ENCODE peak calls at places on chromosomes 1 and 21, in ten cellular contexts. One of them, this sample, is unnamed. For H3K9me3, the result is how much of the 10 kb centered on the place peaks cover.

GRCh38 chr1:90262791-90263190 is 267.9 kb downstream of the ZNF326 start:
- DNase-seq in adrenal gland: no peak
- DNase-seq in heart left ventricle: no peak
- DNase-seq in AG04450: no peak
- DNase-seq in transverse colon: no peak
- DNase-seq in upper lobe of left lung: no peak
- DNase-seq in WERI-Rb-1: no peak
- DNase-seq in sigmoid colon: no peak
- DNase-seq in body of pancreas: no peak
- DNase-seq in astrocyte: peak
- DNase-seq in this sample: no peak

GRCh38 chr1:154574715-154575114 is 7.1 kb downstream of the CHRNB2 start:
- DNase-seq in adrenal gland: no peak
- DNase-seq in heart left ventricle: no peak
- DNase-seq in AG04450: no peak
- DNase-seq in transverse colon: no peak
- DNase-seq in upper lobe of left lung: no peak
- DNase-seq in WERI-Rb-1: no peak
- DNase-seq in sigmoid colon: peak
- DNase-seq in body of pancreas: no peak
- DNase-seq in astrocyte: no peak
- DNase-seq in this sample: no peak

GRCh38 chr1:41350055-41350378 is 11.2 kb upstream of the FOXO6 start:
- DNase-seq in adrenal gland: no peak
- DNase-seq in heart left ventricle: no peak
- DNase-seq in AG04450: no peak
- DNase-seq in transverse colon: no peak
- DNase-seq in upper lobe of left lung: no peak
- DNase-seq in WERI-Rb-1: no peak
- DNase-seq in sigmoid colon: no peak
- DNase-seq in body of pancreas: peak
- DNase-seq in astrocyte: no peak
- DNase-seq in this sample: no peak

GRCh38 chr1:157948547-157949152 is 44.8 kb upstream of the KIRREL1 start:
- DNase-seq in adrenal gland: peak
- DNase-seq in heart left ventricle: peak
- DNase-seq in AG04450: no peak
- DNase-seq in transverse colon: peak
- DNase-seq in upper lobe of left lung: no peak
- DNase-seq in WERI-Rb-1: peak
- DNase-seq in sigmoid colon: no peak
- DNase-seq in body of pancreas: no peak
- DNase-seq in astrocyte: peak
- DNase-seq in this sample: no peak

GRCh38 chr1:154182342-154183044 is 9.4 kb downstream of the TPM3 start:
- DNase-seq in adrenal gland: peak
- DNase-seq in heart left ventricle: peak
- DNase-seq in AG04450: peak
- DNase-seq in transverse colon: peak
- DNase-seq in upper lobe of left lung: peak
- DNase-seq in WERI-Rb-1: peak
- DNase-seq in sigmoid colon: peak
- DNase-seq in body of pancreas: peak
- DNase-seq in astrocyte: peak
- DNase-seq in this sample: peak

GRCh38 chr1:13543927-13544556 is 30.2 kb upstream of the LRRC38 start:
- DNase-seq in adrenal gland: peak
- DNase-seq in heart left ventricle: peak
- DNase-seq in AG04450: no peak
- DNase-seq in transverse colon: peak
- DNase-seq in upper lobe of left lung: peak
- DNase-seq in WERI-Rb-1: no peak
- DNase-seq in sigmoid colon: peak
- DNase-seq in body of pancreas: peak
- DNase-seq in astrocyte: peak
- DNase-seq in this sample: no peak

GRCh38 chr1:11316701-11317100 is 43.7 kb downstream of the UBIAD1 start:
- DNase-seq in adrenal gland: no peak
- DNase-seq in heart left ventricle: no peak
- DNase-seq in AG04450: no peak
- DNase-seq in transverse colon: no peak
- DNase-seq in upper lobe of left lung: no peak
- DNase-seq in WERI-Rb-1: no peak
- DNase-seq in sigmoid colon: no peak
- DNase-seq in body of pancreas: no peak
- DNase-seq in astrocyte: peak
- DNase-seq in this sample: no peak

GRCh38 chr21:45892156-45892919 is 89.2 kb upstream of the COL6A1 start:
- DNase-seq in adrenal gland: peak
- DNase-seq in heart left ventricle: no peak
- DNase-seq in AG04450: no peak
- DNase-seq in transverse colon: peak
- DNase-seq in upper lobe of left lung: peak
- DNase-seq in WERI-Rb-1: peak
- DNase-seq in sigmoid colon: no peak
- DNase-seq in body of pancreas: no peak
- DNase-seq in astrocyte: no peak
- DNase-seq in this sample: no peak

GRCh38 chr1:247037483-247038320 is 29.8 kb upstream of the ZNF695 start:
- DNase-seq in adrenal gland: no peak
- DNase-seq in heart left ventricle: no peak
- DNase-seq in AG04450: no peak
- DNase-seq in transverse colon: no peak
- DNase-seq in upper lobe of left lung: no peak
- DNase-seq in WERI-Rb-1: no peak
- DNase-seq in sigmoid colon: no peak
- DNase-seq in body of pancreas: no peak
- DNase-seq in astrocyte: no peak
- DNase-seq in this sample: no peak
- H3K9me3 ChIP-seq in adrenal gland: under half
- H3K9me3 ChIP-seq in heart left ventricle: half or more
- H3K9me3 ChIP-seq in AG04450: under half
- H3K9me3 ChIP-seq in transverse colon: half or more
- H3K9me3 ChIP-seq in upper lobe of left lung: half or more
- H3K9me3 ChIP-seq in WERI-Rb-1: under half
- H3K9me3 ChIP-seq in sigmoid colon: under half
- H3K9me3 ChIP-seq in body of pancreas: under half
- H3K9me3 ChIP-seq in astrocyte: under half
- H3K9me3 ChIP-seq in this sample: under half

GRCh38 chr1:216826629-216827028 is 103.4 kb upstream of the ESRRG start:
- DNase-seq in adrenal gland: no peak
- DNase-seq in heart left ventricle: no peak
- DNase-seq in AG04450: no peak
- DNase-seq in transverse colon: no peak
- DNase-seq in upper lobe of left lung: no peak
- DNase-seq in WERI-Rb-1: no peak
- DNase-seq in sigmoid colon: no peak
- DNase-seq in body of pancreas: no peak
- DNase-seq in astrocyte: no peak
- DNase-seq in this sample: no peak
- H3K9me3 ChIP-seq in adrenal gland: under half
- H3K9me3 ChIP-seq in heart left ventricle: under half
- H3K9me3 ChIP-seq in AG04450: under half
- H3K9me3 ChIP-seq in transverse colon: under half
- H3K9me3 ChIP-seq in upper lobe of left lung: under half
- H3K9me3 ChIP-seq in WERI-Rb-1: under half
- H3K9me3 ChIP-seq in sigmoid colon: under half
- H3K9me3 ChIP-seq in body of pancreas: under half
- H3K9me3 ChIP-seq in astrocyte: under half
- H3K9me3 ChIP-seq in this sample: under half

GRCh38 chr1:31576743-31577455 is 584 bp downstream of the TINAGL1 start:
- DNase-seq in adrenal gland: no peak
- DNase-seq in heart left ventricle: no peak
- DNase-seq in AG04450: no peak
- DNase-seq in transverse colon: no peak
- DNase-seq in upper lobe of left lung: no peak
- DNase-seq in WERI-Rb-1: no peak
- DNase-seq in sigmoid colon: peak
- DNase-seq in body of pancreas: no peak
- DNase-seq in astrocyte: no peak
- DNase-seq in this sample: no peak

GRCh38 chr1:31577515-31578191 is 1.3 kb downstream of the TINAGL1 start:
- DNase-seq in adrenal gland: no peak
- DNase-seq in heart left ventricle: no peak
- DNase-seq in AG04450: no peak
- DNase-seq in transverse colon: no peak
- DNase-seq in upper lobe of left lung: no peak
- DNase-seq in WERI-Rb-1: no peak
- DNase-seq in sigmoid colon: peak
- DNase-seq in body of pancreas: no peak
- DNase-seq in astrocyte: peak
- DNase-seq in this sample: no peak

GRCh38 chr1:31574749-31575372 is 1.5 kb upstream of the TINAGL1 start:
- DNase-seq in adrenal gland: peak
- DNase-seq in heart left ventricle: no peak
- DNase-seq in AG04450: no peak
- DNase-seq in transverse colon: no peak
- DNase-seq in upper lobe of left lung: no peak
- DNase-seq in WERI-Rb-1: no peak
- DNase-seq in sigmoid colon: no peak
- DNase-seq in body of pancreas: no peak
- DNase-seq in astrocyte: no peak
- DNase-seq in this sample: no peak

GRCh38 chr1:31576201-31576669 is at the start of gene TINAGL1:
- DNase-seq in adrenal gland: no peak
- DNase-seq in heart left ventricle: peak
- DNase-seq in AG04450: no peak
- DNase-seq in transverse colon: peak
- DNase-seq in upper lobe of left lung: peak
- DNase-seq in WERI-Rb-1: no peak
- DNase-seq in sigmoid colon: peak
- DNase-seq in body of pancreas: peak
- DNase-seq in astrocyte: no peak
- DNase-seq in this sample: no peak

GRCh38 chr1:31575373-31576140 is 758 bp upstream of the TINAGL1 start:
- DNase-seq in adrenal gland: no peak
- DNase-seq in heart left ventricle: no peak
- DNase-seq in AG04450: no peak
- DNase-seq in transverse colon: peak
- DNase-seq in upper lobe of left lung: peak
- DNase-seq in WERI-Rb-1: no peak
- DNase-seq in sigmoid colon: peak
- DNase-seq in body of pancreas: peak
- DNase-seq in astrocyte: no peak
- DNase-seq in this sample: no peak
- H3K9me3 ChIP-seq in adrenal gland: under half
- H3K9me3 ChIP-seq in heart left ventricle: under half
- H3K9me3 ChIP-seq in AG04450: under half
- H3K9me3 ChIP-seq in transverse colon: under half
- H3K9me3 ChIP-seq in upper lobe of left lung: under half
- H3K9me3 ChIP-seq in WERI-Rb-1: under half
- H3K9me3 ChIP-seq in sigmoid colon: under half
- H3K9me3 ChIP-seq in body of pancreas: under half
- H3K9me3 ChIP-seq in astrocyte: under half
- H3K9me3 ChIP-seq in this sample: under half

GRCh38 chr21:34133392-34133791 is 60.0 kb downstream of the MRPS6 start:
- DNase-seq in adrenal gland: no peak
- DNase-seq in heart left ventricle: no peak
- DNase-seq in AG04450: no peak
- DNase-seq in transverse colon: no peak
- DNase-seq in upper lobe of left lung: no peak
- DNase-seq in WERI-Rb-1: no peak
- DNase-seq in sigmoid colon: no peak
- DNase-seq in body of pancreas: no peak
- DNase-seq in astrocyte: no peak
- DNase-seq in this sample: no peak
- H3K9me3 ChIP-seq in adrenal gland: under half
- H3K9me3 ChIP-seq in heart left ventricle: under half
- H3K9me3 ChIP-seq in AG04450: under half
- H3K9me3 ChIP-seq in transverse colon: under half
- H3K9me3 ChIP-seq in upper lobe of left lung: under half
- H3K9me3 ChIP-seq in WERI-Rb-1: under half
- H3K9me3 ChIP-seq in sigmoid colon: under half
- H3K9me3 ChIP-seq in body of pancreas: under half
- H3K9me3 ChIP-seq in astrocyte: under half
- H3K9me3 ChIP-seq in this sample: under half